ENCODE peak calls at places on chromosomes 5 and 9, in five cellular contexts. One of them, this sample, is unnamed.

GRCh38 chr5:14109041-14109747 is 33.9 kb upstream of the TRIO start:
- DNase-seq in PC-9: no peak
- DNase-seq in right atrium auricular region: no peak
- DNase-seq in kidney epithelial cell: no peak
- DNase-seq in adrenal gland: no peak
- DNase-seq in this sample: no peak

GRCh38 chr5:154141686-154142300 is 48.7 kb upstream of the GALNT10 start:
- DNase-seq in PC-9: no peak
- DNase-seq in right atrium auricular region: no peak
- DNase-seq in kidney epithelial cell: no peak
- DNase-seq in adrenal gland: no peak
- DNase-seq in this sample: no peak

GRCh38 chr5:97231025-97231636 is 48.1 kb upstream of the RIOK2 start:
- DNase-seq in PC-9: peak; percentile 62
- DNase-seq in right atrium auricular region: no peak
- DNase-seq in kidney epithelial cell: peak; percentile 48
- DNase-seq in adrenal gland: peak; percentile 36
- DNase-seq in this sample: no peak

GRCh38 chr9:121974421-121974820 is 118.7 kb downstream of the TTLL11 start:
- DNase-seq in PC-9: no peak
- DNase-seq in right atrium auricular region: no peak
- DNase-seq in kidney epithelial cell: no peak
- DNase-seq in adrenal gland: no peak
- DNase-seq in this sample: no peak

GRCh38 chr5:140978987-140979386 is 12.7 kb downstream of the PCDHAC2 start:
- DNase-seq in PC-9: no peak
- DNase-seq in right atrium auricular region: no peak
- DNase-seq in kidney epithelial cell: no peak
- DNase-seq in adrenal gland: no peak
- DNase-seq in this sample: no peak

GRCh38 chr9:129185402-129185801 is 7.3 kb upstream of the IER5L start:
- DNase-seq in PC-9: no peak
- DNase-seq in right atrium auricular region: no peak
- DNase-seq in kidney epithelial cell: no peak
- DNase-seq in adrenal gland: no peak
- DNase-seq in this sample: no peak

GRCh38 chr5:142977363-142978051 is 207.3 kb downstream of the ARHGAP26 start:
- DNase-seq in PC-9: peak; percentile 69
- DNase-seq in right atrium auricular region: no peak
- DNase-seq in kidney epithelial cell: peak; percentile 85
- DNase-seq in adrenal gland: no peak
- DNase-seq in this sample: no peak

GRCh38 chr5:171882118-171882517 is 96.5 kb downstream of the SMIM23 start:
- DNase-seq in PC-9: no peak
- DNase-seq in right atrium auricular region: no peak
- DNase-seq in kidney epithelial cell: no peak
- DNase-seq in adrenal gland: no peak
- DNase-seq in this sample: no peak

GRCh38 chr9:113349434-113350337 is at the start of gene BSPRY:
- DNase-seq in PC-9: no peak
- DNase-seq in right atrium auricular region: no peak
- DNase-seq in kidney epithelial cell: no peak
- DNase-seq in adrenal gland: no peak
- DNase-seq in this sample: peak; percentile 41

GRCh38 chr5:124979174-124979573 is 232.7 kb upstream of the ZNF608 start:
- DNase-seq in PC-9: no peak
- DNase-seq in right atrium auricular region: no peak
- DNase-seq in kidney epithelial cell: no peak
- DNase-seq in adrenal gland: no peak
- DNase-seq in this sample: no peak

GRCh38 chr9:21102311-21102710 is 24.6 kb upstream of the IFNB1 start:
- DNase-seq in PC-9: no peak
- DNase-seq in right atrium auricular region: no peak
- DNase-seq in kidney epithelial cell: no peak
- DNase-seq in adrenal gland: no peak
- DNase-seq in this sample: no peak

GRCh38 chr5:151815051-151815450 is 43.3 kb downstream of the G3BP1 start:
- DNase-seq in PC-9: no peak
- DNase-seq in right atrium auricular region: no peak
- DNase-seq in kidney epithelial cell: no peak
- DNase-seq in adrenal gland: no peak
- DNase-seq in this sample: no peak

GRCh38 chr9:13588151-13589043 is 308.9 kb upstream of the MPDZ start:
- DNase-seq in PC-9: no peak
- DNase-seq in right atrium auricular region: no peak
- DNase-seq in kidney epithelial cell: no peak
- DNase-seq in adrenal gland: no peak
- DNase-seq in this sample: no peak

GRCh38 chr9:12717907-12718306 is 24.7 kb downstream of the TYRP1 start:
- DNase-seq in PC-9: no peak
- DNase-seq in right atrium auricular region: no peak
- DNase-seq in kidney epithelial cell: no peak
- DNase-seq in adrenal gland: no peak
- DNase-seq in this sample: no peak

GRCh38 chr5:132506094-132506692 is 15.6 kb upstream of the IRF1 start:
- DNase-seq in PC-9: no peak
- DNase-seq in right atrium auricular region: no peak
- DNase-seq in kidney epithelial cell: no peak
- DNase-seq in adrenal gland: peak; percentile 21
- DNase-seq in this sample: no peak

GRCh38 chr5:143494162-143494561 is 90.7 kb upstream of the NR3C1 start:
- DNase-seq in PC-9: peak; percentile 71
- DNase-seq in right atrium auricular region: no peak
- DNase-seq in kidney epithelial cell: no peak
- DNase-seq in adrenal gland: no peak
- DNase-seq in this sample: no peak

GRCh38 chr9:129031514-129031913 is 3.4 kb upstream of the SH3GLB2 start:
- DNase-seq in PC-9: no peak
- DNase-seq in right atrium auricular region: no peak
- DNase-seq in kidney epithelial cell: no peak
- DNase-seq in adrenal gland: no peak
- DNase-seq in this sample: no peak

GRCh38 chr5:140131967-140132409 is 6.3 kb downstream of the IGIP start:
- DNase-seq in PC-9: peak; percentile 68
- DNase-seq in right atrium auricular region: no peak
- DNase-seq in kidney epithelial cell: peak; percentile 91
- DNase-seq in adrenal gland: peak; percentile 79
- DNase-seq in this sample: no peak

GRCh38 chr9:126337690-126338426 is 11.2 kb downstream of the MVB12B start:
- DNase-seq in PC-9: no peak
- DNase-seq in right atrium auricular region: peak; percentile 47
- DNase-seq in kidney epithelial cell: no peak
- DNase-seq in adrenal gland: no peak
- DNase-seq in this sample: no peak

GRCh38 chr5:14414007-14414406 is 167.6 kb upstream of the OTULINL start:
- DNase-seq in PC-9: no peak
- DNase-seq in right atrium auricular region: no peak
- DNase-seq in kidney epithelial cell: no peak
- DNase-seq in adrenal gland: no peak
- DNase-seq in this sample: no peak

GRCh38 chr5:60916646-60917045 is 28.2 kb downstream of the ERCC8 start:
- DNase-seq in PC-9: no peak
- DNase-seq in right atrium auricular region: no peak
- DNase-seq in kidney epithelial cell: no peak
- DNase-seq in adrenal gland: no peak
- DNase-seq in this sample: no peak

GRCh38 chr9:4678679-4679267 is 596 bp upstream of the CDC37L1 start:
- DNase-seq in PC-9: no peak
- DNase-seq in right atrium auricular region: no peak
- DNase-seq in kidney epithelial cell: no peak
- DNase-seq in adrenal gland: no peak
- DNase-seq in this sample: no peak

DNA sequence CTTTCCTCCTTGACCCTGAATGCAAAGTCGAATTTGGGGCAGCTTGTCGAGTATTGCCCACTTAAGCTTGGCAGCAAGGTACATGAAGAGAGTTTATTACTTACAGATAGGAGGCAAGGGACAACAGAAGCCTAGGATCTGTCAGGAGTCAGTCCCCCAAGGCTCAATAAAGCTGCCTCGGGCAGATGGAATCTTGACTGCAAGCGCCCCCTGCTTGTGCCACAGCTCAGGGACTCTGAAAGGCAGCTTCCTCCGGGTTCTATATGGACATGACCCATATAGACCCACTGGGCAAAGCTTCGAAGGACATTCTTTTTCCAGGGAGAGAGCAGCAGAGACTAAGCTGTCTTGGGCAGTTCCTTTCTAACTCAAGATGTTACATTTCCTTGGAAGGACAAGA is 971.5 kb downstream of the EFNA5 start:
- DNase-seq in PC-9: no peak
- DNase-seq in right atrium auricular region: no peak
- DNase-seq in kidney epithelial cell: no peak
- DNase-seq in adrenal gland: no peak
- DNase-seq in this sample: no peak
- TF ChIP-seq CTCF in PC-9: no peak
- TF ChIP-seq CTCF in right atrium auricular region: no peak
- TF ChIP-seq CTCF in kidney epithelial cell: no peak
- TF ChIP-seq CTCF in adrenal gland: no peak
- TF ChIP-seq CTCF in this sample: no peak

DNA sequence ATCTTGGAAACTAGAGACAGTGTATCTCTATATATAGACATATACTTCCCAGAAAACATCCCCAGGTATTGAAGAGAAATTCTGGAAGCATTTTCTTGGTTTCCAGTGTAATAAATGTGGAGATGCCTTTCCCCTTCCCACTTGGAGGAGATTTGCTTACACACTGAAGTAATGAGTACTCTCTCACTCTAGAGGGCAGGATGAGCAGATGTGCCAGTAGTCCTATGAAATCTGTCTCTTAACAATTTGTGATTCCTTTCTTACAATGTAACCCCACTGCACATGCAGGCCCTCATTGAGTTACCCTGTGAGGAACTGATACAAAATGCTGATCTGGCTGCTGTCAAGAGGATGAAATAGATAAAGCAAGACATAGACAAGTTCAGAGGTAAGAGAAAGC is 567.2 kb downstream of the SLCO4C1 start:
- DNase-seq in PC-9: no peak
- DNase-seq in right atrium auricular region: no peak
- DNase-seq in kidney epithelial cell: no peak
- DNase-seq in adrenal gland: no peak
- DNase-seq in this sample: no peak
- TF ChIP-seq CTCF in PC-9: no peak
- TF ChIP-seq CTCF in right atrium auricular region: no peak
- TF ChIP-seq CTCF in kidney epithelial cell: peak; percentile 24
- TF ChIP-seq CTCF in adrenal gland: no peak
- TF ChIP-seq CTCF in this sample: no peak

DNA sequence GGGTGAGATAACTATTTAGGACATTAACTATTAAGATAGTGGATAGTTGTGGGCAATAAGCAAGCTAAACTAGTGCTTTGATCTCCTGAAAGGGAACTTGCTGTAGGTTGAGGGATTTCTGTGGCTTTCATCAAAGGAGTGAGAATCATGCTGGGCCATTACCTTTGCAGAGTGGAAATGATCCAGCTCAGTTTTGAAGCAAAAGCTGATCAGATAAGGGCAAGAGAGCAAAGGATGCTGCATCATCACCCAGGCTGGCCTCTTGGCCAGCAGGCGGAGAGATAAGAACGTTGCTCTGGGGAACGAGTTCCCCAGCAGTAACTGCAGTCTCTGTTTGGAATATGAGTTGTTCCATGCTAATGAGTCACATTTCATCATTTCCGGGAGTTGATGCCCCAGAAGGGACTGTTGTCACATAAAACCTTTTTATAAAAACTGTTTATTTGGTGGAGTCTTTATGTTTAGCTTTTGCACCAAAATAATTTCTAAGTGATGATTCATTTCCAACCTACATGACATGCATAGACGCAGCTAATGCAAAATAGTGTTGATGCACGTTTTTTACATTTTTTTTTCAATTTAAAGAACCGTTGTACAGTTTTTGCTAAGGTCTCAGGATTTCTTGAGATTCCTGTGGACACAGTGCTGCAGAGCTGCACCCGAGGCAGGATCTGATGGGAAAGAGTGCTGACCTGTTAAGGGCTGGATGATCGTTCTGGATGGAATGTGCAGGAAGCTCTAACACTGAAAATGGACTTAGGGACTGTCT is 99.3 kb downstream of the ACTBL2 start:
- DNase-seq in PC-9: peak; percentile 89
- DNase-seq in right atrium auricular region: no peak
- DNase-seq in kidney epithelial cell: no peak
- DNase-seq in adrenal gland: peak; percentile 58
- DNase-seq in this sample: no peak
- TF ChIP-seq CTCF in PC-9: no peak
- TF ChIP-seq CTCF in right atrium auricular region: peak; percentile 46
- TF ChIP-seq CTCF in kidney epithelial cell: peak; percentile 17
- TF ChIP-seq CTCF in adrenal gland: peak; percentile 34
- TF ChIP-seq CTCF in this sample: no peak

GRCh38 chr9:7273575-7273974 is 515.8 kb downstream of the KDM4C start:
- DNase-seq in PC-9: no peak
- DNase-seq in right atrium auricular region: no peak
- DNase-seq in kidney epithelial cell: no peak
- DNase-seq in adrenal gland: no peak
- DNase-seq in this sample: no peak
- TF ChIP-seq CTCF in PC-9: peak; percentile 38
- TF ChIP-seq CTCF in right atrium auricular region: peak; percentile 67
- TF ChIP-seq CTCF in kidney epithelial cell: peak; percentile 37
- TF ChIP-seq CTCF in adrenal gland: peak; percentile 27
- TF ChIP-seq CTCF in this sample: peak; percentile 64

GRCh38 chr9:133394687-133395271 is 18.6 kb downstream of the STKLD1 start:
- DNase-seq in PC-9: no peak
- DNase-seq in right atrium auricular region: no peak
- DNase-seq in kidney epithelial cell: no peak
- DNase-seq in adrenal gland: no peak
- DNase-seq in this sample: no peak
- TF ChIP-seq CTCF in PC-9: no peak
- TF ChIP-seq CTCF in right atrium auricular region: no peak
- TF ChIP-seq CTCF in kidney epithelial cell: no peak
- TF ChIP-seq CTCF in adrenal gland: no peak
- TF ChIP-seq CTCF in this sample: no peak

GRCh38 chr5:58459860-58460726 is at the start of gene PLK2:
- DNase-seq in PC-9: peak; percentile 73
- DNase-seq in right atrium auricular region: peak; percentile 98
- DNase-seq in kidney epithelial cell: no peak
- DNase-seq in adrenal gland: peak; percentile 92
- DNase-seq in this sample: peak; percentile 89
- TF ChIP-seq CTCF in PC-9: no peak
- TF ChIP-seq CTCF in right atrium auricular region: peak; percentile 16
- TF ChIP-seq CTCF in kidney epithelial cell: peak; percentile 40
- TF ChIP-seq CTCF in adrenal gland: peak; percentile 69
- TF ChIP-seq CTCF in this sample: peak; percentile 45

DNA sequence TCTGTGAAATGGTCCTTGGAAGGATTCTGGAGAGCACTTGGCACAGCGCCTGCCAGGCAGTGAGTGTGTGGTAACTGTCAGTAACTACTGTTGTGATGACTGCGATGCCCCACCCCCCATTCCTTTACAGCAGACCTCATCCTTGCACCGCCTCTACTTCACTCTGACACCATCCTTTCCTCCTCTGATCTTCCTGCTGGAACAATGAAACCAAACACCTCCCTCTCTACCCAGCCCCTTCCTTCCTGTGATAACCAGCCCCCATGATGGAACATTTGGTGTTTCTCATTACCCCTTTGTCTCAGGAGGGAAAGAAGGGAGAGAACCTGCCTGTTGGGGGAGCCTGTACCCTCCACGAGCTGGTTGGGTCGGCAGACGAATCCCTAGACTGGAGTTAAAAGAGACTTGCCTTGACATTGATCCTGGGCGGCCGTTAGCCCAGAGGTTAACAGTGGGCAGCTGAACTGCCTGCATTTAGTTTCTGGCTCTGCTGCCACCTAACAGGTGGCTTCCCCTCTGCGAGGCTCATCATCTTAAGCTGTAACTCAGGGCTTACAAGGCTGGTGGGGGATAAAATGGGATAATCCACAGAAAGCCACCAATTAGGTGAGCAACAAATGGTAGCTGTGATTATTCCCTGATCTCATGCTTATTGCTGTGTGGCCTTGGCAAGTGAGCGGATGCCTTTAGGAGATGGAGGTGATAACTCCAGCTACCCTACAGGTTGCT is 34.2 kb upstream of the GRPEL2 start:
- DNase-seq in PC-9: no peak
- DNase-seq in right atrium auricular region: no peak
- DNase-seq in kidney epithelial cell: peak; percentile 65
- DNase-seq in adrenal gland: peak; percentile 45
- DNase-seq in this sample: no peak
- TF ChIP-seq CTCF in PC-9: no peak
- TF ChIP-seq CTCF in right atrium auricular region: no peak
- TF ChIP-seq CTCF in kidney epithelial cell: no peak
- TF ChIP-seq CTCF in adrenal gland: no peak
- TF ChIP-seq CTCF in this sample: no peak

This sample was measured in progenitor cell of endocrine pancreas.